ENCODE peak calls at places on chromosomes 6 and 20, in seven cellular contexts. V is neuronal stem cell, Q is mesendoderm, N is upper lobe of right lung, C is mammary epithelial cell, Z is aorta, R is right cardiac atrium. K is an unnamed sample.

GRCh38 chr6:56046576-56046975 is 171.2 kb upstream of the BMP5 start:
- DNase-seq in V (no peak), Q (no peak), N (peak; percentile 70), C (peak; percentile 87), Z (peak; percentile 87), R (peak; percentile 63), K (no peak)

GRCh38 chr6:13181398-13181797 is 146.9 kb downstream of the TBC1D7 start:
- DNase-seq in V (no peak), Q (no peak), N (no peak), C (no peak), Z (no peak), R (no peak), K (no peak)

GRCh38 chr6:15480546-15480945 is 182.3 kb downstream of the DTNBP1 start:
- DNase-seq in V (no peak), Q (no peak), N (no peak), C (no peak), Z (no peak), R (no peak), K (no peak)

GRCh38 chr20:48691523-48691922 is 136.3 kb downstream of the PREX1 start:
- DNase-seq in V (no peak), Q (no peak), N (no peak), C (no peak), Z (no peak), R (no peak), K (no peak)

GRCh38 chr6:2999005-2999620 is 581 bp upstream of the NQO2 start:
- DNase-seq in V (no peak), Q (no peak), N (no peak), C (peak; percentile 89), Z (no peak), R (peak; percentile 82), K (peak; percentile 85)

GRCh38 chr6:13331516-13332348 is 3.4 kb upstream of the TBC1D7 start:
- DNase-seq in V (no peak), Q (peak; percentile 40), N (no peak), C (peak; percentile 42), Z (no peak), R (no peak), K (no peak)

GRCh38 chr20:37741560-37741959 is 47.7 kb downstream of the CTNNBL1 start:
- DNase-seq in V (no peak), Q (no peak), N (no peak), C (no peak), Z (no peak), R (no peak), K (no peak)

GRCh38 chr6:132192646-132193045 is 208.6 kb downstream of the MOXD1 start:
- DNase-seq in V (no peak), Q (no peak), N (no peak), C (no peak), Z (no peak), R (no peak), K (no peak)

GRCh38 chr6:90406142-90406794 is 109.6 kb upstream of the BACH2 start:
- DNase-seq in V (no peak), Q (no peak), N (no peak), C (peak; percentile 89), Z (no peak), R (no peak), K (no peak)

GRCh38 chr6:3750324-3751018 is 1.0 kb downstream of the PXDC1 start:
- DNase-seq in V (peak; percentile 31), Q (peak; percentile 58), N (peak; percentile 94), C (peak; percentile 71), Z (peak; percentile 96), R (peak; percentile 89), K (peak; percentile 92)

GRCh38 chr6:165671222-165671715 is 8.2 kb upstream of the PDE10A start:
- DNase-seq in V (no peak), Q (no peak), N (no peak), C (no peak), Z (no peak), R (no peak), K (no peak)

GRCh38 chr6:23228439-23229024 is 659.2 kb downstream of the HDGFL1 start:
- DNase-seq in V (no peak), Q (no peak), N (peak; percentile 36), C (peak; percentile 2), Z (no peak), R (no peak), K (no peak)

GRCh38 chr6:90479603-90479926 is 107.3 kb downstream of the MAP3K7 start:
- DNase-seq in V (no peak), Q (no peak), N (no peak), C (no peak), Z (no peak), R (no peak), K (no peak)

GRCh38 chr6:40936810-40937209 is 102.2 kb downstream of the UNC5CL start:
- DNase-seq in V (no peak), Q (no peak), N (no peak), C (peak; percentile 81), Z (no peak), R (no peak), K (no peak)

GRCh38 chr20:46990811-46991567 is 96.3 kb downstream of the EYA2 start:
- DNase-seq in V (no peak), Q (no peak), N (no peak), C (no peak), Z (no peak), R (no peak), K (no peak)

GRCh38 chr6:80566361-80566760 is 459.9 kb downstream of the BCKDHB start:
- DNase-seq in V (no peak), Q (no peak), N (no peak), C (no peak), Z (no peak), R (no peak), K (no peak)

GRCh38 chr6:28489366-28490190 is 26.0 kb downstream of the GPX6 start:
- DNase-seq in V (peak; percentile 72), Q (peak; percentile 97), N (peak; percentile 90), C (no peak), Z (no peak), R (peak; percentile 69), K (no peak)

GRCh38 chr6:71072508-71072907 is 115.6 kb upstream of the B3GAT2 start:
- DNase-seq in V (peak; percentile 11), Q (no peak), N (no peak), C (no peak), Z (no peak), R (no peak), K (no peak)

GRCh38 chr6:56745971-56746370 is 103.3 kb upstream of the DST start:
- DNase-seq in V (no peak), Q (no peak), N (no peak), C (no peak), Z (no peak), R (no peak), K (no peak)

GRCh38 chr6:135105710-135106109 is 51.1 kb upstream of the HBS1L start:
- DNase-seq in V (no peak), Q (no peak), N (no peak), C (no peak), Z (no peak), R (no peak), K (no peak)

GRCh38 chr20:46545077-46545826 is 5.2 kb downstream of the OCSTAMP start:
- DNase-seq in V (no peak), Q (no peak), N (no peak), C (no peak), Z (no peak), R (no peak), K (no peak)

GRCh38 chr20:58131111-58131510 is 97.3 kb downstream of the ANKRD60 start:
- DNase-seq in V (peak; percentile 17), Q (peak; percentile 32), N (no peak), C (no peak), Z (no peak), R (no peak), K (no peak)

GRCh38 chr6:167786859-167787675 is 39.6 kb upstream of the AFDN start:
- DNase-seq in V (no peak), Q (no peak), N (no peak), C (no peak), Z (no peak), R (no peak), K (no peak)

GRCh38 chr20:21082584-21082983 is 23.6 kb downstream of the LINC00237 start:
- DNase-seq in V (no peak), Q (no peak), N (no peak), C (no peak), Z (no peak), R (no peak), K (no peak)
- H3K27me3 ChIP-seq in V (no peaks in the 10 kb centered on the region), Q (no peaks in the 10 kb centered on the region), N (peaks cover 19% of the 10 kb centered on the region), C (no peaks in the 10 kb centered on the region), Z (no peaks in the 10 kb centered on the region), R (peaks cover 5% of the 10 kb centered on the region), K (peaks cover 1% of the 10 kb centered on the region)

DNA sequence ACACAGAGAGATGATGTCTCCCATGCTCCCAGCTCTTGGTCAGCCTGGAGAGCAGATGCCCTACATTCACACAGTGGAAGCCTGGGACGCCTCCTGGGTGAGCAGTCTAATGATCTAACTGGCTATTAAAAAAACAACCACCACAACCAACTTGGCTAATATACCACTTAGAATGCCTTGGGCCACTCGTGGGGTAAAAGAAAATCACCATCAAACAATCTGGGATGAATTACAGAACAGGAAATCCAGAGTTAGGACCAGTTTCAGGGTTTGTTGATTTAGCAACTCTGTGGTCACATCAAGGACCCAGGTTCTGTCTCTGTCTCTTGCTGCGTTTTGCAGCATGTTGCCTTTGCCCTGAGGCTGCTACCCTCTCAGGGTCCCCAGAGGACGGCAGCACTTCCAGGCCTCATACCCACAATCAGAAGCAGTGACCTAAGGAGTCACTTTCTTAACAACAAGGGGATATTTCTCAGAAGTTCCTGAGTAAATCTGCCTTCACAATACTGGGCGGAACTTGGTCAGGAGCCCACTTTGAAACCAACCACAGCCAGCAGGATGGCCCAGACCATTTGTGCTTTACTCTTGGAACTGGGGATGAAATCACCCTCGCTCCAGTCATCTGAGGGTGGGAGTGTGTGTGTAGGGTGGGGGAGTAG is 118.7 kb downstream of the CLIC5 start:
- DNase-seq in V (no peak), Q (no peak), N (no peak), C (no peak), Z (no peak), R (peak; percentile 13), K (no peak)
- H3K4me1 ChIP-seq in V (peaks cover 4% of the 10 kb centered on the region), Q (peaks cover 9% of the 10 kb centered on the region), N (no peaks in the 10 kb centered on the region), C (no peaks in the 10 kb centered on the region), Z (no peaks in the 10 kb centered on the region), R (peaks cover 3% of the 10 kb centered on the region), K (peaks cover 29% of the 10 kb centered on the region)

GRCh38 chr20:21398109-21398480 is 769 bp upstream of the NKX2-4 start:
- DNase-seq in V (no peak), Q (no peak), N (no peak), C (no peak), Z (no peak), R (no peak), K (no peak)
- H3K27me3 ChIP-seq in V (peaks cover 26% of the 10 kb centered on the region), Q (peaks cover 37% of the 10 kb centered on the region), N (peaks cover 100% of the 10 kb centered on the region), C (peaks cover 46% of the 10 kb centered on the region), Z (no peaks in the 10 kb centered on the region), R (peaks cover 8% of the 10 kb centered on the region), K (peaks cover 96% of the 10 kb centered on the region)

DNA sequence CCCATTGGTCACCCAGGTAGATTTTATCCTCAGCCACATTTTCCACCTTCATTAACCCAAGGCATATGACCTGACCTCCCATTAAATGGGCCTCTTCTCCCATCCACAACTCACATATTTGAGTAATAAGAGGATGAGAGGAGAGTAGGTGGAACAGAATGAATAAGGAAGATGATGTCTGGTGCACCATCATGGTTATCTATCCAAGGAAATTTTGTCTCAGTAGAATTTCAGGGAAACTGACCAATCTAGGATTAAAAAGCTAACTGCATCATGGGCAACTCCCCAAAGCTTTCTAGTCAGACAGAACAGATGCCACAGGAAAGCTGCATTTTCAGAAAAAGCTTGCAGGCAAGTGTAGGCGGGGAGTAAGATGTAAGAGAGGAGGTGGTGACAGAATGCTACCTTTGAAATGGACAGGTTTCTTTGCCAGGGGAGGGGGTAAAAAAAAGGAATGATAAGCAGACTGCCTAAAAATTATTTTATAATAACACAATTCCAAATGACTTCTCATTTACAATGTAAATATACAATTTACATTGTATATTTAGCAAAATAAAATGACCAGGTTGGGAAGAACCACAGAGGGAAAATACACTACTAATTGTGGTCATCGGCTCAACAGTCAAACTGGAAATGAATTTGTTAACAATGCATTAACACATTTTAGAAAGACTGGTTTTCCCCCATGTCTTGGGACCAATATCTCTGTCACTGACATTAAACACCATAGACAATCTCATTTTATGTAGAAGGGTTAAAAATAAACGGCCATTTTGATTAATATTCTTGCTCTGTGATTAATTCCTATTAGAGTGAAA is 15.2 kb downstream of the NHSL1 start:
- DNase-seq in V (no peak), Q (no peak), N (no peak), C (no peak), Z (no peak), R (no peak), K (no peak)
- H3K4me1 ChIP-seq in V (peaks cover 31% of the 10 kb centered on the region), Q (peaks cover 7% of the 10 kb centered on the region), N (no peaks in the 10 kb centered on the region), C (peaks cover 37% of the 10 kb centered on the region), Z (no peaks in the 10 kb centered on the region), R (peaks cover 4% of the 10 kb centered on the region), K (no peaks in the 10 kb centered on the region)